ENCODE peak calls at places on chromosomes 2 and 18, in eight cellular contexts. Z, D, S, W, N, B, H and R are unnamed samples.

GRCh38 chr2:104939570-104940235 is 85.8 kb downstream of the POU3F3 start:
- DNase-seq in H (no peak), D (no peak), Z (no peak), N (no peak), W (no peak), S (no peak), B (no peak), R (no peak)

GRCh38 chr18:46373131-46373530 is 268.9 kb downstream of the HAUS1 start:
- DNase-seq in B (no peak), H (no peak), W (no peak), D (no peak), Z (no peak), N (no peak), S (no peak), R (no peak)

GRCh38 chr2:85318222-85319182 is 9.3 kb downstream of the TGOLN2 start:
- DNase-seq in S (peak; percentile 37), Z (no peak), N (no peak), D (no peak), H (no peak), W (no peak), B (no peak), R (peak; percentile 61)

GRCh38 chr2:96596596-96596995 is 41.5 kb downstream of the KANSL3 start:
- DNase-seq in B (no peak), Z (no peak), W (no peak), N (no peak), S (no peak), H (peak; percentile 54), D (no peak), R (no peak)

GRCh38 chr2:233706720-233707119 is 6.0 kb upstream of the UGT1A5 start:
- DNase-seq in D (no peak), W (no peak), Z (no peak), B (no peak), H (no peak), N (no peak), S (no peak), R (peak; percentile 59)

GRCh38 chr2:226796840-226797288 is 2.8 kb downstream of the IRS1 start:
- DNase-seq in N (no peak), B (peak; percentile 55), W (peak; percentile 63), D (no peak), Z (peak; percentile 66), S (no peak), H (peak; percentile 61), R (peak; percentile 21)

GRCh38 chr18:49023938-49024341 is 73.2 kb upstream of the SMAD7 start:
- DNase-seq in H (no peak), W (no peak), N (no peak), D (no peak), Z (peak; percentile 19), S (peak; percentile 19), B (peak; percentile 23), R (no peak)

GRCh38 chr2:29155578-29155977 is 40.4 kb downstream of the CLIP4 start:
- DNase-seq in N (no peak), W (no peak), D (no peak), S (no peak), H (no peak), B (no peak), Z (no peak), R (no peak)

GRCh38 chr2:230564805-230565779 is 147.6 kb upstream of the CAB39 start:
- DNase-seq in Z (no peak), S (no peak), D (no peak), H (no peak), W (no peak), N (no peak), B (no peak), R (no peak)

GRCh38 chr2:46074501-46074900 is 222.7 kb upstream of the EPAS1 start:
- DNase-seq in S (no peak), W (no peak), Z (no peak), H (no peak), N (no peak), D (no peak), B (no peak), R (no peak)

GRCh38 chr2:16933355-16933754 is 267.7 kb upstream of the CYRIA start:
- DNase-seq in B (no peak), W (no peak), H (no peak), N (no peak), D (no peak), S (no peak), Z (no peak), R (no peak)

GRCh38 chr2:131034122-131035051 is 58.9 kb downstream of the FAM168B start:
- DNase-seq in B (peak; percentile 23), N (no peak), H (no peak), S (no peak), W (no peak), D (no peak), Z (peak; percentile 93), R (no peak)

GRCh38 chr2:99066602-99067001 is 74.9 kb upstream of the C2orf15 start:
- DNase-seq in H (peak; percentile 2), B (peak; percentile 39), N (peak; percentile 4), Z (peak; percentile 33), S (no peak), W (no peak), D (peak; percentile 21), R (peak; percentile 71)

GRCh38 chr2:173272895-173273294 is 81.8 kb upstream of the CDCA7 start:
- DNase-seq in S (no peak), W (no peak), B (no peak), Z (peak; percentile 21), H (no peak), N (no peak), D (no peak), R (no peak)

GRCh38 chr2:182854405-182855105 is 11.9 kb downstream of the FRZB start:
- DNase-seq in Z (peak; percentile 8), S (no peak), N (no peak), H (no peak), D (no peak), B (no peak), W (no peak), R (no peak)

GRCh38 chr2:48220463-48220862 is 309.5 kb upstream of the STON1 start:
- DNase-seq in W (no peak), D (no peak), H (no peak), B (no peak), Z (no peak), N (no peak), S (no peak), R (no peak)

GRCh38 chr18:31072175-31072574 is 29.6 kb upstream of the DSC3 start:
- DNase-seq in S (no peak), W (no peak), D (no peak), B (no peak), N (no peak), H (no peak), Z (no peak), R (no peak)

GRCh38 chr2:237256845-237257244 is 157.1 kb downstream of the COL6A3 start:
- DNase-seq in B (no peak), D (no peak), S (no peak), Z (no peak), N (no peak), H (no peak), W (no peak), R (peak; percentile 77)

GRCh38 chr2:171244970-171245782 is 84.5 kb upstream of the TLK1 start:
- DNase-seq in N (no peak), S (no peak), D (no peak), W (no peak), B (no peak), H (peak; percentile 3), Z (no peak), R (peak; percentile 30)

GRCh38 chr18:55779711-55780590 is 192.0 kb upstream of the TCF4 start:
- DNase-seq in W (no peak), Z (peak; percentile 82), H (peak; percentile 6), B (no peak), D (peak; percentile 11), S (peak; percentile 23), N (no peak), R (peak; percentile 54)

GRCh38 chr2:26740890-26741302 is 23.2 kb upstream of the SLC35F6 start:
- DNase-seq in B (no peak), Z (peak; percentile 68), H (no peak), D (no peak), W (no peak), N (no peak), S (no peak), R (no peak)

GRCh38 chr18:74351354-74351753 is 35.7 kb downstream of the C18orf63 start:
- DNase-seq in W (no peak), D (no peak), N (no peak), Z (no peak), S (no peak), B (no peak), H (peak; percentile 30), R (peak; percentile 68)

GRCh38 chr2:227192491-227192890 is 28.1 kb downstream of the COL4A3 start:
- DNase-seq in Z (no peak), S (no peak), H (no peak), B (no peak), W (no peak), D (no peak), N (no peak), R (no peak)

GRCh38 chr2:8548065-8548870 is 133.6 kb upstream of the ID2 start:
- DNase-seq in D (no peak), B (peak; percentile 23), H (no peak), S (no peak), N (no peak), Z (no peak), W (no peak), R (no peak)

GRCh38 chr2:173075781-173076556 is at the start of gene MAP3K20:
- DNase-seq in B (peak; percentile 73), H (peak; percentile 77), Z (peak; percentile 84), D (peak; percentile 39), N (peak; percentile 60), S (peak; percentile 73), W (peak; percentile 74), R (peak; percentile 73)

GRCh38 chr2:232508246-232508645 is 11.9 kb upstream of the PRSS56 start:
- DNase-seq in W (no peak), N (no peak), S (no peak), H (no peak), D (no peak), B (no peak), Z (peak; percentile 86), R (no peak)

GRCh38 chr2:1884933-1885580 is 140.7 kb upstream of the PXDN start:
- DNase-seq in D (no peak), W (no peak), H (no peak), N (no peak), Z (no peak), S (no peak), B (no peak), R (peak; percentile 71)

GRCh38 chr18:46250084-46250811 is 146.1 kb downstream of the HAUS1 start:
- DNase-seq in B (peak; percentile 53), Z (no peak), S (peak; percentile 32), D (peak; percentile 45), W (peak; percentile 66), H (peak; percentile 7), N (peak; percentile 71), R (peak; percentile 94)

GRCh38 chr18:70288171-70288850 is 534 bp upstream of the SOCS6 start:
- DNase-seq in S (no peak), Z (peak; percentile 88), W (no peak), B (peak; percentile 53), H (peak; percentile 52), D (peak; percentile 42), N (no peak), R (peak; percentile 37)

GRCh38 chr18:10923225-10923624 is 226.1 kb downstream of the PIEZO2 start:
- DNase-seq in B (no peak), W (no peak), S (no peak), Z (no peak), D (no peak), H (no peak), N (no peak), R (no peak)